ENCODE peak calls at places on chromosomes 3 and 15, in eight cellular contexts. A is stomach, U is choroid plexus epithelial cell, E is HFF-Myc, T is naive B cell, X is NCI-H2171, Z is kidney tubule cell, F is NCI-H460. D is an unnamed sample.

GRCh38 chr3:141816958-141817357 is 53.8 kb downstream of the GRK7 start:
- DNase-seq in A (no peak), U (peak), E (no peak), T (no peak), X (no peak), Z (no peak), F (no peak), D (no peak)

GRCh38 chr3:194212869-194213320 is 76.9 kb downstream of the HES1 start:
- DNase-seq in A (no peak), U (no peak), E (no peak), T (no peak), X (no peak), Z (no peak), F (no peak), D (no peak)

GRCh38 chr15:57462391-57462790 is 86.1 kb downstream of the CGNL1 start:
- DNase-seq in A (no peak), U (peak), E (no peak), T (no peak), X (no peak), Z (no peak), F (no peak), D (peak)

GRCh38 chr15:98103570-98103969 is 143.1 kb downstream of the ARRDC4 start:
- DNase-seq in A (no peak), U (no peak), E (no peak), T (no peak), X (no peak), Z (no peak), F (no peak), D (no peak)

GRCh38 chr3:30966896-30967295 is 72.4 kb upstream of the GADL1 start:
- DNase-seq in A (no peak), U (no peak), E (no peak), T (no peak), X (no peak), Z (no peak), F (no peak), D (no peak)

GRCh38 chr15:51828621-51829359 is 663 bp upstream of the TMOD3 start:
- DNase-seq in A (no peak), U (no peak), E (no peak), T (no peak), X (no peak), Z (peak), F (no peak), D (peak)

GRCh38 chr3:56758539-56758981 is 43.2 kb downstream of the ARHGEF3 start:
- DNase-seq in A (peak), U (peak), E (peak), T (no peak), X (no peak), Z (peak), F (no peak), D (peak)

GRCh38 chr3:82080261-82080660 is 318.8 kb upstream of the GBE1 start:
- DNase-seq in A (no peak), U (peak), E (no peak), T (peak), X (no peak), Z (no peak), F (no peak), D (peak)

GRCh38 chr3:47586746-47587145 is 8.1 kb upstream of the CSPG5 start:
- DNase-seq in A (no peak), U (no peak), E (no peak), T (no peak), X (no peak), Z (no peak), F (no peak), D (no peak)

GRCh38 chr15:49045691-49046112 is 544 bp downstream of the SECISBP2L start:
- DNase-seq in A (no peak), U (peak), E (no peak), T (peak), X (no peak), Z (peak), F (no peak), D (peak)

GRCh38 chr3:127742580-127742979 is 69.8 kb downstream of the ABTB1 start:
- DNase-seq in A (no peak), U (no peak), E (no peak), T (no peak), X (no peak), Z (no peak), F (no peak), D (no peak)

GRCh38 chr3:36244728-36245127 is 135.6 kb upstream of the STAC start:
- DNase-seq in A (no peak), U (peak), E (peak), T (no peak), X (no peak), Z (peak), F (no peak), D (peak)

GRCh38 chr3:14222900-14223594 is 44.4 kb downstream of the LSM3 start:
- DNase-seq in A (no peak), U (peak), E (no peak), T (no peak), X (no peak), Z (no peak), F (no peak), D (peak)

GRCh38 chr3:107404727-107405519 is 27.7 kb downstream of the CCDC54 start:
- DNase-seq in A (no peak), U (peak), E (no peak), T (no peak), X (no peak), Z (peak), F (no peak), D (peak)

GRCh38 chr3:49098429-49098828 is 4.6 kb upstream of the QRICH1 start:
- DNase-seq in A (no peak), U (peak), E (no peak), T (no peak), X (no peak), Z (peak), F (no peak), D (peak)

GRCh38 chr3:10651506-10651905 is 146.1 kb upstream of the ATP2B2 start:
- DNase-seq in A (no peak), U (no peak), E (no peak), T (no peak), X (no peak), Z (no peak), F (no peak), D (no peak)

GRCh38 chr3:11603628-11604027 is 40.1 kb downstream of the VGLL4 start:
- DNase-seq in A (no peak), U (peak), E (no peak), T (no peak), X (no peak), Z (no peak), F (no peak), D (no peak)

GRCh38 chr15:58748040-58748786 is 1.3 kb downstream of the ADAM10 start:
- DNase-seq in A (no peak), U (no peak), E (no peak), T (peak), X (no peak), Z (no peak), F (no peak), D (no peak)

GRCh38 chr15:23416349-23417276 is 30.4 kb downstream of the GOLGA6L2 start:
- DNase-seq in A (no peak), U (no peak), E (no peak), T (no peak), X (no peak), Z (no peak), F (no peak), D (no peak)

GRCh38 chr3:144499346-144499745 is 527.7 kb downstream of the DIPK2A start:
- DNase-seq in A (no peak), U (no peak), E (no peak), T (no peak), X (no peak), Z (peak), F (no peak), D (peak)

GRCh38 chr3:38655708-38656300 is 6.3 kb upstream of the SCN5A start:
- DNase-seq in A (no peak), U (peak), E (peak), T (no peak), X (peak), Z (peak), F (peak), D (peak)

GRCh38 chr3:42831321-42831713 is 22.1 kb downstream of the ACKR2 start:
- DNase-seq in A (peak), U (peak), E (peak), T (peak), X (no peak), Z (peak), F (peak), D (peak)

GRCh38 chr3:9203317-9203716 is 46.1 kb downstream of the SRGAP3 start:
- DNase-seq in A (no peak), U (no peak), E (no peak), T (no peak), X (no peak), Z (no peak), F (no peak), D (no peak)

GRCh38 chr15:97087337-97087736 is 756.8 kb downstream of the NR2F2 start:
- DNase-seq in A (no peak), U (peak), E (no peak), T (no peak), X (no peak), Z (peak), F (no peak), D (no peak)

GRCh38 chr15:67240235-67241131 is 14.0 kb downstream of the AAGAB start:
- DNase-seq in A (peak), U (no peak), E (no peak), T (no peak), X (peak), Z (peak), F (peak), D (peak)

GRCh38 chr15:51680316-51680715 is 987 bp upstream of the SCG3 start:
- DNase-seq in A (no peak), U (no peak), E (no peak), T (no peak), X (no peak), Z (no peak), F (no peak), D (no peak)

GRCh38 chr3:51975857-51976549 is 1.1 kb downstream of the ABHD14A start:
- DNase-seq in A (peak), U (peak), E (no peak), T (peak), X (no peak), Z (peak), F (no peak), D (no peak)

GRCh38 chr15:92277776-92278175 is 115.9 kb upstream of the ST8SIA2 start:
- DNase-seq in A (no peak), U (peak), E (no peak), T (no peak), X (no peak), Z (peak), F (peak), D (peak)

GRCh38 chr3:145767909-145768308 is 393.1 kb downstream of the PLOD2 start:
- DNase-seq in A (no peak), U (peak), E (no peak), T (no peak), X (no peak), Z (no peak), F (no peak), D (peak)

GRCh38 chr15:48855501-48856440 is 22.2 kb upstream of the EID1 start:
- DNase-seq in A (no peak), U (peak), E (no peak), T (no peak), X (no peak), Z (peak), F (no peak), D (peak)

GRCh38 chr3:65343736-65344135 is 655.9 kb upstream of the ADAMTS9 start:
- DNase-seq in A (no peak), U (peak), E (no peak), T (no peak), X (no peak), Z (peak), F (no peak), D (no peak)